ENCODE peak calls at places on chromosomes 7 and 10, in six cellular contexts. One of them, this sample, is unnamed.
A peak's percentile ranks its signal among the peaks of the same experiment; 100 is the strongest.

GRCh38 chr10:72735288-72735926 is 43.5 kb downstream of the MCU start:
- DNase-seq in CD8-positive, alpha-beta T cell: no peak
- DNase-seq in stimulated activated CD8-positive, alpha-beta memory T cell treated with anti-CD3 and anti-CD28 coated beads, Interleukin-4, amount 100 ng/mL, for 4 hours: no peak
- DNase-seq in effector CD8-positive, alpha-beta T cell: no peak
- DNase-seq in germinal center: no peak
- DNase-seq in amniotic stem cell: no peak
- DNase-seq in this sample: no peak

GRCh38 chr10:3235996-3236510 is 63.5 kb upstream of the PITRM1 start:
- DNase-seq in CD8-positive, alpha-beta T cell: no peak
- DNase-seq in stimulated activated CD8-positive, alpha-beta memory T cell treated with anti-CD3 and anti-CD28 coated beads, Interleukin-4, amount 100 ng/mL, for 4 hours: no peak
- DNase-seq in effector CD8-positive, alpha-beta T cell: no peak
- DNase-seq in germinal center: no peak
- DNase-seq in amniotic stem cell: no peak
- DNase-seq in this sample: no peak

GRCh38 chr7:102914585-102914984 is 1.8 kb downstream of the LRRC17 start:
- DNase-seq in CD8-positive, alpha-beta T cell: no peak
- DNase-seq in stimulated activated CD8-positive, alpha-beta memory T cell treated with anti-CD3 and anti-CD28 coated beads, Interleukin-4, amount 100 ng/mL, for 4 hours: no peak
- DNase-seq in effector CD8-positive, alpha-beta T cell: no peak
- DNase-seq in germinal center: no peak
- DNase-seq in amniotic stem cell: no peak
- DNase-seq in this sample: no peak

GRCh38 chr10:27998178-27998953 is 513 bp downstream of the ODAD2 start:
- DNase-seq in CD8-positive, alpha-beta T cell: no peak
- DNase-seq in stimulated activated CD8-positive, alpha-beta memory T cell treated with anti-CD3 and anti-CD28 coated beads, Interleukin-4, amount 100 ng/mL, for 4 hours: no peak
- DNase-seq in effector CD8-positive, alpha-beta T cell: no peak
- DNase-seq in germinal center: no peak
- DNase-seq in amniotic stem cell: no peak
- DNase-seq in this sample: no peak

GRCh38 chr7:103687981-103688380 is 242.0 kb upstream of the SLC26A5 start:
- DNase-seq in CD8-positive, alpha-beta T cell: no peak
- DNase-seq in stimulated activated CD8-positive, alpha-beta memory T cell treated with anti-CD3 and anti-CD28 coated beads, Interleukin-4, amount 100 ng/mL, for 4 hours: no peak
- DNase-seq in effector CD8-positive, alpha-beta T cell: no peak
- DNase-seq in germinal center: no peak
- DNase-seq in amniotic stem cell: no peak
- DNase-seq in this sample: no peak

GRCh38 chr10:14601872-14602725 is 172.6 kb downstream of the FAM107B start:
- DNase-seq in CD8-positive, alpha-beta T cell: peak; percentile 66
- DNase-seq in stimulated activated CD8-positive, alpha-beta memory T cell treated with anti-CD3 and anti-CD28 coated beads, Interleukin-4, amount 100 ng/mL, for 4 hours: no peak
- DNase-seq in effector CD8-positive, alpha-beta T cell: peak; percentile 13
- DNase-seq in germinal center: peak; percentile 68
- DNase-seq in amniotic stem cell: no peak
- DNase-seq in this sample: no peak

GRCh38 chr10:36547965-36548364 is 577.4 kb upstream of the ANKRD30A start:
- DNase-seq in CD8-positive, alpha-beta T cell: no peak
- DNase-seq in stimulated activated CD8-positive, alpha-beta memory T cell treated with anti-CD3 and anti-CD28 coated beads, Interleukin-4, amount 100 ng/mL, for 4 hours: no peak
- DNase-seq in effector CD8-positive, alpha-beta T cell: no peak
- DNase-seq in germinal center: no peak
- DNase-seq in amniotic stem cell: no peak
- DNase-seq in this sample: no peak

GRCh38 chr7:79454325-79454960 is 976 bp upstream of the MAGI2 start:
- DNase-seq in CD8-positive, alpha-beta T cell: no peak
- DNase-seq in stimulated activated CD8-positive, alpha-beta memory T cell treated with anti-CD3 and anti-CD28 coated beads, Interleukin-4, amount 100 ng/mL, for 4 hours: no peak
- DNase-seq in effector CD8-positive, alpha-beta T cell: no peak
- DNase-seq in germinal center: no peak
- DNase-seq in amniotic stem cell: no peak
- DNase-seq in this sample: no peak

GRCh38 chr10:125080984-125081383 is 79.4 kb downstream of the CTBP2 start:
- DNase-seq in CD8-positive, alpha-beta T cell: no peak
- DNase-seq in stimulated activated CD8-positive, alpha-beta memory T cell treated with anti-CD3 and anti-CD28 coated beads, Interleukin-4, amount 100 ng/mL, for 4 hours: no peak
- DNase-seq in effector CD8-positive, alpha-beta T cell: no peak
- DNase-seq in germinal center: no peak
- DNase-seq in amniotic stem cell: no peak
- DNase-seq in this sample: no peak

GRCh38 chr10:5942471-5942870 is 34.9 kb downstream of the IL15RA start:
- DNase-seq in CD8-positive, alpha-beta T cell: no peak
- DNase-seq in stimulated activated CD8-positive, alpha-beta memory T cell treated with anti-CD3 and anti-CD28 coated beads, Interleukin-4, amount 100 ng/mL, for 4 hours: no peak
- DNase-seq in effector CD8-positive, alpha-beta T cell: no peak
- DNase-seq in germinal center: no peak
- DNase-seq in amniotic stem cell: no peak
- DNase-seq in this sample: no peak

GRCh38 chr7:45007571-45008328 is 7.7 kb downstream of the CCM2 start:
- DNase-seq in CD8-positive, alpha-beta T cell: no peak
- DNase-seq in stimulated activated CD8-positive, alpha-beta memory T cell treated with anti-CD3 and anti-CD28 coated beads, Interleukin-4, amount 100 ng/mL, for 4 hours: no peak
- DNase-seq in effector CD8-positive, alpha-beta T cell: no peak
- DNase-seq in germinal center: no peak
- DNase-seq in amniotic stem cell: no peak
- DNase-seq in this sample: peak; percentile 48

GRCh38 chr7:1641661-1642260 is 28.3 kb upstream of the ELFN1 start:
- DNase-seq in CD8-positive, alpha-beta T cell: no peak
- DNase-seq in stimulated activated CD8-positive, alpha-beta memory T cell treated with anti-CD3 and anti-CD28 coated beads, Interleukin-4, amount 100 ng/mL, for 4 hours: no peak
- DNase-seq in effector CD8-positive, alpha-beta T cell: no peak
- DNase-seq in germinal center: no peak
- DNase-seq in amniotic stem cell: no peak
- DNase-seq in this sample: no peak

GRCh38 chr7:121633186-121633585 is 237.1 kb upstream of the FAM3C start:
- DNase-seq in CD8-positive, alpha-beta T cell: no peak
- DNase-seq in stimulated activated CD8-positive, alpha-beta memory T cell treated with anti-CD3 and anti-CD28 coated beads, Interleukin-4, amount 100 ng/mL, for 4 hours: no peak
- DNase-seq in effector CD8-positive, alpha-beta T cell: no peak
- DNase-seq in germinal center: no peak
- DNase-seq in amniotic stem cell: no peak
- DNase-seq in this sample: no peak

GRCh38 chr7:158452331-158452730 is 135.3 kb downstream of the PTPRN2 start:
- DNase-seq in CD8-positive, alpha-beta T cell: no peak
- DNase-seq in stimulated activated CD8-positive, alpha-beta memory T cell treated with anti-CD3 and anti-CD28 coated beads, Interleukin-4, amount 100 ng/mL, for 4 hours: no peak
- DNase-seq in effector CD8-positive, alpha-beta T cell: no peak
- DNase-seq in germinal center: no peak
- DNase-seq in amniotic stem cell: no peak
- DNase-seq in this sample: no peak

This sample was measured in immature natural killer cell.